ENCODE peak calls at places on chromosomes 1 and 21, in ten cellular contexts. Q, E, H, I, T, L, D, C, Z and N are unnamed samples.

GRCh38 chr1:180923024-180923841 is 10.5 kb downstream of the KIAA1614 start:
- DNase-seq in T (no peak), L (no peak), Z (no peak), I (no peak), H (peak), C (no peak), D (no peak), E (peak), Q (no peak), N (no peak)

GRCh38 chr1:119544165-119544762 is 37.3 kb downstream of the HSD3B1 start:
- DNase-seq in Z (peak), Q (no peak), D (no peak), H (peak), T (peak), E (no peak), C (no peak), I (no peak), L (no peak), N (no peak)

GRCh38 chr1:1776672-1777393 is 1.4 kb downstream of the NADK start:
- DNase-seq in D (no peak), L (no peak), Q (no peak), E (no peak), T (no peak), I (no peak), Z (no peak), C (no peak), H (no peak), N (no peak)

GRCh38 chr1:176656257-176656995 is 193.5 kb downstream of the PAPPA2 start:
- DNase-seq in L (no peak), Q (no peak), C (no peak), H (no peak), E (no peak), Z (no peak), D (no peak), T (no peak), I (peak), N (peak)

GRCh38 chr1:219189942-219190341 is 16.3 kb downstream of the LYPLAL1 start:
- DNase-seq in D (no peak), E (no peak), C (no peak), T (no peak), Z (no peak), I (no peak), L (no peak), H (no peak), Q (no peak), N (no peak)

GRCh38 chr1:47697616-47698335 is 259.9 kb downstream of the FOXD2 start:
- DNase-seq in Z (no peak), D (peak), L (no peak), E (no peak), H (no peak), T (no peak), I (no peak), Q (no peak), C (no peak), N (no peak)

GRCh38 chr1:153679337-153680119 is 1.0 kb downstream of the NPR1 start:
- DNase-seq in D (no peak), H (no peak), C (peak), Q (no peak), T (no peak), L (no peak), I (no peak), Z (peak), E (no peak), N (no peak)

GRCh38 chr1:15170071-15170470 is 16.5 kb downstream of the TMEM51 start:
- DNase-seq in Q (no peak), H (no peak), I (no peak), L (no peak), E (no peak), D (no peak), T (no peak), Z (no peak), C (no peak), N (no peak)

GRCh38 chr1:30313176-30313575 is 410.2 kb downstream of the MATN1 start:
- DNase-seq in D (peak), C (no peak), Q (no peak), H (no peak), E (no peak), L (no peak), I (no peak), Z (no peak), T (no peak), N (no peak)

GRCh38 chr1:56547977-56548376 is 31.4 kb downstream of the PLPP3 start:
- DNase-seq in E (no peak), H (no peak), C (no peak), Q (no peak), L (peak), Z (no peak), T (no peak), I (peak), D (peak), N (peak)

GRCh38 chr1:12485231-12486172 is 132.5 kb downstream of the DHRS3 start:
- DNase-seq in H (no peak), C (no peak), Q (no peak), E (no peak), I (no peak), D (no peak), T (no peak), Z (no peak), L (no peak), N (no peak)

GRCh38 chr1:201149400-201149799 is 4.9 kb downstream of the TMEM9 start:
- DNase-seq in L (no peak), H (peak), T (peak), E (no peak), Z (peak), D (no peak), I (no peak), C (peak), Q (no peak), N (no peak)

GRCh38 chr1:4110888-4111287 is 210.8 kb upstream of the C1orf174 start:
- DNase-seq in E (no peak), Z (no peak), D (peak), C (no peak), Q (no peak), T (no peak), H (no peak), L (no peak), I (no peak), N (no peak)

GRCh38 chr1:9591669-9592509 is 3.2 kb downstream of the TMEM201 start:
- DNase-seq in H (no peak), E (no peak), C (no peak), T (no peak), D (no peak), Q (no peak), I (no peak), Z (no peak), L (peak), N (peak)

GRCh38 chr21:34800797-34801518 is 132.2 kb downstream of the CLIC6 start:
- DNase-seq in L (no peak), E (no peak), D (no peak), I (no peak), Q (no peak), H (no peak), T (no peak), C (no peak), Z (peak), N (no peak)

GRCh38 chr1:1199141-1199960 is 7.0 kb downstream of the TNFRSF18 start:
- DNase-seq in C (peak), H (no peak), Q (no peak), T (no peak), D (no peak), I (no peak), L (no peak), Z (no peak), E (no peak), N (no peak)

GRCh38 chr1:12372761-12373160 is 142.9 kb downstream of the VPS13D start:
- DNase-seq in L (no peak), T (no peak), Z (no peak), Q (no peak), I (no peak), C (no peak), H (no peak), E (no peak), D (no peak), N (no peak)

GRCh38 chr21:15007716-15008296 is 57.0 kb downstream of the NRIP1 start:
- DNase-seq in L (no peak), D (no peak), E (no peak), Z (no peak), Q (no peak), T (no peak), H (no peak), C (no peak), I (no peak), N (peak)

DNA sequence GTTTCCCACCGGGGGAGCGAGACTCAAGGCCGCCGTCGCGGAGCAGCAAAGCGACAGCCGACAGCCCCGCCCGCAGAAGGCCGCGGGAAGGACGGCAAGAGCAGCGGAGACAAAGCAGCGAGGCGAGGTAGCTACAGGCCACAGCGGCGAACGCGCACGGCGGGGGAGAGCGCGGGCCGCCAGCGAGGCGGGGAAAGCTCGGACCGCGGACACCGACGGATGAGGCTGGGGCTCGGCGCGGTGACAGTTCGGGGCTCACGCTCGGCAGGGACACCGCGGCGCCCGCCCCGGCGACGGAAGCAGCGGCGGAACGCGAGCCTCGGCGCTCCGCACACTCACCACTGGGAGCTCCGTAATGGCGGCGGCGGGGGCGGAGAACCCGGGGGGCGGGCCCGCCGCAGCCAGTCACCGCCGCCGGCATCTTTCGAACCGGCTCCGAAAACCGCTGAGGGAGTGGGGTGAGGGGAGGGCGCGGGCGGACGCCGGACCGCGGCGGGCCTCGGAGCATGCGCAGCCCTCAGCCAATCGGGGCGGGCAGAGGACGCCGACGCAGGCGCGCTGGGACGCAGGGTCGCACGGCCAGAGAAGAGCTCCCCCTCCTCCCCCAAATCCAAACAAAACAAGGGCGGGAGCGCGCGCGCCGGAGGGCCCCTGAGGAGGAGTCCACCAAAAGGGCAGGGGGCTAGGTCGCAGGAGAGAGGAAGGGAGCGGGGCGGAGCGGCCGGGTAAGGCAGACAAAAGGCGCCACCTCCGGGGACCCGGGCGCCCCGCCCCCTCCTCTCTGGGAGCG is 602 bp downstream of the HP1BP3 start:
- DNase-seq in I (peak), H (peak), E (peak), D (peak), T (peak), C (peak), Z (peak), Q (peak), L (peak), N (peak)
- TF ChIP-seq POLR2A in I (no peak), H (peak), E (peak), D (peak), T (peak), C (peak), Z (peak), Q (no peak), L (peak), N (peak)

GRCh38 chr1:223811634-223812101 is 34.1 kb downstream of the TP53BP2 start:
- DNase-seq in D (no peak), Z (peak), I (no peak), H (peak), L (no peak), T (peak), Q (no peak), C (no peak), E (no peak), N (no peak)
- TF ChIP-seq CTCF in D (peak), Z (peak), I (no peak), H (no peak), L (no peak), T (peak), Q (peak), C (no peak), E (peak), N (peak)

GRCh38 chr21:46054447-46054846 is 43.5 kb upstream of the COL6A2 start:
- DNase-seq in D (peak), C (peak), Z (no peak), Q (no peak), E (no peak), H (no peak), T (no peak), L (no peak), I (peak), N (no peak)

GRCh38 chr21:46054031-46054430 is 43.9 kb upstream of the COL6A2 start:
- DNase-seq in D (no peak), H (no peak), L (no peak), Q (no peak), Z (no peak), I (peak), C (no peak), T (no peak), E (no peak), N (no peak)

GRCh38 chr21:46056450-46056903 is 41.4 kb upstream of the COL6A2 start:
- DNase-seq in Z (no peak), H (peak), I (peak), E (no peak), L (peak), C (peak), T (no peak), Q (no peak), D (peak), N (peak)

GRCh38 chr21:46057111-46057709 is 40.7 kb upstream of the COL6A2 start:
- DNase-seq in I (no peak), L (no peak), H (peak), T (no peak), Q (no peak), E (no peak), Z (no peak), C (peak), D (peak), N (peak)

GRCh38 chr21:46055863-46056281 is 42.0 kb upstream of the COL6A2 start:
- DNase-seq in T (no peak), E (no peak), I (no peak), C (peak), Z (no peak), Q (no peak), H (no peak), L (no peak), D (peak), N (no peak)
- H3K4me3 ChIP-seq in T (no peak), E (no peak), I (no peak), C (no peak), Z (no peak), Q (no peak), H (no peak), L (no peak), D (no peak), N (no peak)

DNA sequence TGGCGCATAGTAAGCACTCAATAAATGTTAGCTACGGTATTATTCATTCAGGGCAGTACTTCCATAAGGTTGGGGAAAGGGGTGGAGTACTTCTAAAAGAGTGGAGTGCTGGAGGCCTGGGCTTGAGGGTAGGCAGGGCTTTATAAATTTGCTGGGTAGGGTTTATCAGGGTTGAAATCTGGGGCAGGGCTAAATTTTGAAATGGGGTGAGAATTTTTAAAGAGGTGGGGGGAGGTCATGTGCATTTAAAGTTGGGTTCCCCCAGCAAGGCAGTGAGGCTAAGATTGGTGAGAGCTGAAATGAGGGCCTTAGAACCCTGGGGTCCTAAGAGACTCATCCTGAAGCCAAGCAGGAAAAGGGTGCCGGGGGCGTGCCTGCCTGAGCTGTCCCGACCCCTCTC is 10.0 kb downstream of the CATSPER4 start:
- DNase-seq in L (no peak), E (no peak), T (no peak), D (no peak), Z (no peak), C (no peak), Q (no peak), H (no peak), I (no peak), N (no peak)
- TF ChIP-seq POLR2A in L (no peak), E (no peak), T (no peak), D (no peak), Z (no peak), C (no peak), Q (no peak), H (no peak), I (no peak), N (no peak)

GRCh38 chr1:32125313-32125712 is 17.5 kb downstream of the KPNA6 start:
- DNase-seq in D (no peak), Q (no peak), E (no peak), L (no peak), T (no peak), C (no peak), H (no peak), I (no peak), Z (no peak), N (no peak)
- TF ChIP-seq CTCF in D (no peak), Q (no peak), E (no peak), L (no peak), T (no peak), C (no peak), H (no peak), I (no peak), Z (no peak), N (no peak)

GRCh38 chr1:220698607-220699016 is 8.4 kb downstream of the C1orf115 start:
- DNase-seq in H (no peak), C (no peak), D (no peak), E (no peak), Z (no peak), L (no peak), I (no peak), Q (no peak), T (no peak), N (no peak)

GRCh38 chr1:220699044-220699443 is 8.9 kb downstream of the C1orf115 start:
- DNase-seq in H (no peak), D (no peak), I (no peak), L (no peak), E (no peak), Z (no peak), C (no peak), T (no peak), Q (no peak), N (no peak)

GRCh38 chr1:220702733-220703704 is 12.9 kb downstream of the C1orf115 start:
- DNase-seq in D (no peak), T (no peak), C (no peak), E (no peak), I (no peak), H (peak), L (no peak), Q (no peak), Z (no peak), N (no peak)

GRCh38 chr1:220700591-220701179 is 10.5 kb downstream of the C1orf115 start:
- DNase-seq in H (no peak), D (no peak), T (no peak), Q (no peak), L (no peak), I (no peak), Z (no peak), C (no peak), E (no peak), N (no peak)

DNA sequence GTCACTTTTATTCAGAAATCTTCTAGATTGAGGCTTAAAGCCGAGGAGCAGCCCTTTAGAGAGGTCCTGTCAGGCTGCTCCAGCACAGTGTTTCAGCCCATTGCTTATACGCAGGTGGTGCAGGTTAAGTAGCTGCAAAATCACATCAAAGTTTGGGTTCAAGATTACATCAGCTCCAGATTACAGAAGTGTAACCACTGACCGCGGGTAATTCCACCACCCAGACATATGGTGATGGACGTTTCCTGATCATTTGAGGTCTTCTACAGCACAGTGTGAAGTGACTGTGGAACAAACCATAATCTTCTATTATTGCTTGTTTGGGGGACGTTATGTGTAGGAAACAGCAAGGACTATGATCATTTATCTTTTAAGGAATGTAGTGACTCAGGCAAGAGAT is 11.8 kb downstream of the C1orf115 start:
- DNase-seq in D (no peak), I (no peak), H (peak), Q (no peak), L (no peak), E (no peak), C (no peak), T (no peak), Z (no peak), N (no peak)
- H3K4me3 ChIP-seq in D (no peak), I (no peak), H (no peak), Q (no peak), L (no peak), E (no peak), C (no peak), T (no peak), Z (no peak), N (no peak)